ENCODE peak calls at places on chromosomes 1 and 21, in ten cellular contexts. One of them, this sample, is unnamed.

GRCh38 chr1:12469990-12470389 is 148.0 kb downstream of the DHRS3 start:
- DNase-seq in GM12878: no peak
- DNase-seq in ovary: no peak
- DNase-seq in esophagus squamous epithelium: no peak
- DNase-seq in adrenal gland: no peak
- DNase-seq in A549: no peak
- DNase-seq in GM12892: no peak
- DNase-seq in sigmoid colon: no peak
- DNase-seq in heart left ventricle: no peak
- DNase-seq in stomach: no peak
- DNase-seq in this sample: no peak

GRCh38 chr21:46221664-46222435 is 6.7 kb downstream of the LSS start:
- DNase-seq in esophagus squamous epithelium: no peak
- DNase-seq in adrenal gland: peak
- DNase-seq in sigmoid colon: peak
- DNase-seq in A549: no peak
- DNase-seq in heart left ventricle: no peak
- DNase-seq in GM12892: no peak
- DNase-seq in ovary: no peak
- DNase-seq in stomach: no peak
- DNase-seq in GM12878: no peak
- DNase-seq in this sample: no peak

GRCh38 chr1:21961337-21961736 is 15.5 kb upstream of the CELA3B start:
- DNase-seq in stomach: no peak
- DNase-seq in GM12878: no peak
- DNase-seq in adrenal gland: no peak
- DNase-seq in esophagus squamous epithelium: no peak
- DNase-seq in sigmoid colon: peak
- DNase-seq in heart left ventricle: no peak
- DNase-seq in GM12892: no peak
- DNase-seq in A549: no peak
- DNase-seq in ovary: no peak
- DNase-seq in this sample: no peak

GRCh38 chr1:3482590-3482899 is 28.1 kb downstream of the ARHGEF16 start:
- DNase-seq in A549: peak
- DNase-seq in GM12878: no peak
- DNase-seq in sigmoid colon: no peak
- DNase-seq in ovary: no peak
- DNase-seq in esophagus squamous epithelium: no peak
- DNase-seq in stomach: no peak
- DNase-seq in GM12892: peak
- DNase-seq in heart left ventricle: no peak
- DNase-seq in adrenal gland: no peak
- DNase-seq in this sample: no peak

GRCh38 chr1:59143824-59144223 is 153.1 kb upstream of the FGGY start:
- DNase-seq in GM12878: no peak
- DNase-seq in GM12892: no peak
- DNase-seq in stomach: no peak
- DNase-seq in sigmoid colon: no peak
- DNase-seq in ovary: no peak
- DNase-seq in adrenal gland: no peak
- DNase-seq in esophagus squamous epithelium: no peak
- DNase-seq in A549: no peak
- DNase-seq in heart left ventricle: no peak
- DNase-seq in this sample: no peak

GRCh38 chr21:31660134-31660565 is 657 bp downstream of the SOD1 start:
- DNase-seq in stomach: no peak
- DNase-seq in esophagus squamous epithelium: no peak
- DNase-seq in GM12892: peak
- DNase-seq in adrenal gland: peak
- DNase-seq in A549: peak
- DNase-seq in GM12878: no peak
- DNase-seq in heart left ventricle: peak
- DNase-seq in ovary: peak
- DNase-seq in sigmoid colon: no peak
- DNase-seq in this sample: peak

GRCh38 chr1:65965112-65965511 is 172.4 kb downstream of the PDE4B start:
- DNase-seq in ovary: no peak
- DNase-seq in adrenal gland: no peak
- DNase-seq in sigmoid colon: no peak
- DNase-seq in heart left ventricle: no peak
- DNase-seq in stomach: no peak
- DNase-seq in GM12878: no peak
- DNase-seq in A549: no peak
- DNase-seq in GM12892: no peak
- DNase-seq in esophagus squamous epithelium: no peak
- DNase-seq in this sample: no peak

GRCh38 chr1:6785721-6786505 is 659 bp downstream of the CAMTA1 start:
- DNase-seq in adrenal gland: no peak
- DNase-seq in GM12878: no peak
- DNase-seq in A549: peak
- DNase-seq in sigmoid colon: peak
- DNase-seq in esophagus squamous epithelium: no peak
- DNase-seq in heart left ventricle: peak
- DNase-seq in ovary: peak
- DNase-seq in GM12892: peak
- DNase-seq in stomach: peak
- DNase-seq in this sample: no peak

GRCh38 chr21:44299458-44300261 is at the start of gene PFKL:
- DNase-seq in A549: peak
- DNase-seq in GM12878: peak
- DNase-seq in heart left ventricle: peak
- DNase-seq in sigmoid colon: peak
- DNase-seq in stomach: peak
- DNase-seq in esophagus squamous epithelium: no peak
- DNase-seq in adrenal gland: peak
- DNase-seq in GM12892: peak
- DNase-seq in ovary: peak
- DNase-seq in this sample: peak
- TF ChIP-seq POLR2A in A549: peak
- TF ChIP-seq POLR2A in GM12878: peak
- TF ChIP-seq POLR2A in heart left ventricle: no peak
- TF ChIP-seq POLR2A in sigmoid colon: no peak
- TF ChIP-seq POLR2A in stomach: no peak
- TF ChIP-seq POLR2A in esophagus squamous epithelium: no peak
- TF ChIP-seq POLR2A in adrenal gland: peak
- TF ChIP-seq POLR2A in GM12892: peak
- TF ChIP-seq POLR2A in ovary: peak
- TF ChIP-seq POLR2A in this sample: peak

DNA sequence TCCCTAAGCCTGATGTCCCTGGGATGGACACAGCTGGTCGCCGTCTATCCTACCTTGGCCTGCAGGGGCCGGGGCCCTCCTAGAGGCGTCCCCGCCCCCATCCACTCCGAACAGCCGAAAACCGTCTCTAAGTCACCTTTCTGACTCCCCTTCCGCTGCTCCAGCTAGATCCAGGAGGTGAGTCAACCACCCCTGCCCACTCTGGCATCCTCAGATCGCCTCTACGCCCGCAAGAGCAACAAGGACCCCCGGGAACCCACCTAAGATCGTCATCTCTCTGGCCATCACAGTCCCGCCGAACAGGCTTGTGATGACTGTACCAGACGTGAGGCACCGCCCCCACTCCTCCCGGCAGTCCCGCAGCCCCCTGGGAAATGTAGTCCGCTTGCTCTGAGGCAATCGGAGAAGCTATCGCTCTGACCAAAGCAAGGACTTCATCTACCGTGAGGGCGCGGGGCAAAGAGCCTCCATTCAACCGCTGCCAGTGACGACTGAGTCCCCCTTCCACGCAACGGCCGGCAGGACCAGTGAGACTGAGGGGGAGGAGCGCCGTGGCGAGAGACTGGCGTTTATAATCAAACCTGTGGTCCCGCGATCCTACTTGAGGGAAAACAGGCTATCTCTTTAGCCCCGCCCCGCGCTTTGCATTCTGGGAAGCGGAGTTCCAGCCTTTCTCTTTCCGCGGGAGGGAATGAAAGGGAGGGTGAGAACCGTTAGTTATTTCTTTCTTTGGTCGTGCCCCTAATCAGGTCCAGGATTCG is at the start of gene HSPA13:
- DNase-seq in adrenal gland: peak
- DNase-seq in stomach: peak
- DNase-seq in GM12878: peak
- DNase-seq in esophagus squamous epithelium: peak
- DNase-seq in A549: peak
- DNase-seq in heart left ventricle: peak
- DNase-seq in sigmoid colon: peak
- DNase-seq in GM12892: peak
- DNase-seq in ovary: peak
- DNase-seq in this sample: peak
- TF ChIP-seq POLR2A in adrenal gland: peak
- TF ChIP-seq POLR2A in stomach: no peak
- TF ChIP-seq POLR2A in GM12878: peak
- TF ChIP-seq POLR2A in esophagus squamous epithelium: no peak
- TF ChIP-seq POLR2A in A549: peak
- TF ChIP-seq POLR2A in heart left ventricle: no peak
- TF ChIP-seq POLR2A in sigmoid colon: peak
- TF ChIP-seq POLR2A in GM12892: peak
- TF ChIP-seq POLR2A in ovary: peak
- TF ChIP-seq POLR2A in this sample: peak

GRCh38 chr1:40386311-40386778 is 12.8 kb downstream of the SMAP2 start:
- DNase-seq in adrenal gland: no peak
- DNase-seq in esophagus squamous epithelium: no peak
- DNase-seq in GM12878: no peak
- DNase-seq in sigmoid colon: no peak
- DNase-seq in stomach: no peak
- DNase-seq in A549: no peak
- DNase-seq in heart left ventricle: no peak
- DNase-seq in ovary: no peak
- DNase-seq in GM12892: no peak
- DNase-seq in this sample: no peak

GRCh38 chr1:40386796-40387195 is 13.3 kb downstream of the SMAP2 start:
- DNase-seq in ovary: no peak
- DNase-seq in esophagus squamous epithelium: no peak
- DNase-seq in stomach: no peak
- DNase-seq in GM12892: no peak
- DNase-seq in GM12878: no peak
- DNase-seq in A549: no peak
- DNase-seq in sigmoid colon: no peak
- DNase-seq in heart left ventricle: no peak
- DNase-seq in adrenal gland: no peak
- DNase-seq in this sample: no peak

GRCh38 chr1:40384887-40385286 is 11.4 kb downstream of the SMAP2 start:
- DNase-seq in A549: no peak
- DNase-seq in GM12892: no peak
- DNase-seq in GM12878: no peak
- DNase-seq in sigmoid colon: no peak
- DNase-seq in ovary: no peak
- DNase-seq in stomach: no peak
- DNase-seq in adrenal gland: no peak
- DNase-seq in esophagus squamous epithelium: no peak
- DNase-seq in heart left ventricle: no peak
- DNase-seq in this sample: no peak

GRCh38 chr1:40384413-40384762 is 10.9 kb downstream of the SMAP2 start:
- DNase-seq in GM12892: no peak
- DNase-seq in esophagus squamous epithelium: no peak
- DNase-seq in sigmoid colon: no peak
- DNase-seq in heart left ventricle: no peak
- DNase-seq in GM12878: no peak
- DNase-seq in A549: no peak
- DNase-seq in stomach: peak
- DNase-seq in ovary: no peak
- DNase-seq in adrenal gland: no peak
- DNase-seq in this sample: no peak

DNA sequence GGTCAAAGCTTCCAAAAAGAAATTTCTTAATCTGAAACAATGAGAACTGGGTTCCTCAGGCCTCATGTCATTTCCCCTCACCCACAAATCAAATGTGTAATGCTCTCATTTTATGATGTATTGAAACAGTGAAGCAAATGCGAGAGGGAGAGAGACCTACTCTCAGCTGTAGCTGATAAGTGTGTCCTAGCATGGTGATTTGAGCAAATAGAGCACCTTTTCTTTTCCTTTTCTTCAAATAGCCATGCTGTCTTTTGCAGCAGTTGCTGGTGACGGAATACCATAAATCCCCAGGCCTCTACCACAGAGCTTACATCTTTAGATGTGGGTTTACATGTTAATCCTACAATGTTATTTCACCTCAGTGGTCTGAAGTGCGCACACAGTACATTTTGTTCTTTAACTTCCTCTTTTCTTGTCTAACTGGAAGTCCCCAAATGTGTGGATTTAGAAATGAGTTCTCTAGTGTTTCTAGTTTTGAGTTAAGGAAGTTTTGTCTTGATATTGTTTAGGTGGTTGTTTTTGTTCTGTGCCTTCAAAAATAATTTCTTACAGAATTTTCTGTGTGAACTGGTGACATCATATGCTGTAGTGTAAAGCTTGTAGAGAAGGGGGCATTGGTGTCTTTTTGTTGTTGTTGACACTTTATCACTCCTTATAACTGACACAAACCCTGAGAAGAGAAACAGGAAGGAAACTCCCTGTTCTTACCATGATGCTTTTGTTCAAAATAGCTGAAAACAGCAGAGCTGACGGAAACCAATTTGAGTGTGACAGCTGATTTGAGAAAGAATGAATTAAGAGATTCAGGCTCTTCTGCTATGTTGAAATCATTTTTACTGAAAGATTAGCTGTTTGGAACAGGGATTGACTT is 12.1 kb downstream of the SMAP2 start:
- DNase-seq in adrenal gland: no peak
- DNase-seq in GM12878: peak
- DNase-seq in stomach: no peak
- DNase-seq in sigmoid colon: no peak
- DNase-seq in ovary: no peak
- DNase-seq in heart left ventricle: no peak
- DNase-seq in GM12892: no peak
- DNase-seq in A549: no peak
- DNase-seq in esophagus squamous epithelium: no peak
- DNase-seq in this sample: no peak
- TF ChIP-seq POLR2A in adrenal gland: no peak
- TF ChIP-seq POLR2A in GM12878: no peak
- TF ChIP-seq POLR2A in stomach: no peak
- TF ChIP-seq POLR2A in sigmoid colon: no peak
- TF ChIP-seq POLR2A in ovary: no peak
- TF ChIP-seq POLR2A in heart left ventricle: no peak
- TF ChIP-seq POLR2A in GM12892: no peak
- TF ChIP-seq POLR2A in A549: no peak
- TF ChIP-seq POLR2A in esophagus squamous epithelium: no peak
- TF ChIP-seq POLR2A in this sample: no peak

DNA sequence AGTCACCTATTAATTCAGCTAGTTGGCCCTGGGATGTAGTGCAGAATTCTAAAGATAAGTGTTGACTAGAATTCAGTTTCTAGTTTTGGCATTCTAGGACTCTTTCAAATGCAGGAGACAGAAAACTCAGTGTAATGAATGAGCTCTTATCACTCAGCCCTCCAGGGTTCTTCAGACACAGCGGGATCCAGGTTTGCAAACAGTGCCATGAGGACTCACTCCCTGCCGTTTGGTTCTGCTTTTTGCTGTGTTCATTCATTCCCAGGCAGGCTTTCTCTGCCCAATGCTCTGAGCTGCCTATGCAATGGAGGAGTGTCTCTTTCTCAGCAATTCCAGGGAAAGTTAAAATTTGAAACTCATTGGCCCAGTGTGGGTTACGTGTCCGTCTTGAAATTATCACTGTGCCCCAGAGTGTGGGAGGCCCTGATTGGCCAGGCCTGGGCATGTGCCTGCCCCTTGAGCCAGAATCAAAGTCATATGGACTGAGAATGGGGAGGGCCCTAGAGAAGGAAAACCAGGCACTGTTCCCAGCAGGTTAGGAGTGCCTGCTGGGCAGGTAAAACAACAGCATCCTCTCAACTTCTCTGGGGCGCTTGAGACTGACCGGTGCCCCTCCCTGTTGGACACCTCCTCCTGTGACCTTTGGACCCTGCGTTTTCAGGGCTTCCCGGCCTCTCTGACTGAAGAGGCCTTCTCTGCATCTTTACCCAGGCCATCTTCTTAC is 43.4 kb downstream of the TMEM51 start:
- DNase-seq in sigmoid colon: no peak
- DNase-seq in adrenal gland: no peak
- DNase-seq in esophagus squamous epithelium: no peak
- DNase-seq in A549: no peak
- DNase-seq in ovary: no peak
- DNase-seq in GM12892: no peak
- DNase-seq in stomach: peak
- DNase-seq in heart left ventricle: no peak
- DNase-seq in GM12878: no peak
- DNase-seq in this sample: no peak
- TF ChIP-seq POLR2A in sigmoid colon: no peak
- TF ChIP-seq POLR2A in adrenal gland: no peak
- TF ChIP-seq POLR2A in esophagus squamous epithelium: no peak
- TF ChIP-seq POLR2A in A549: no peak
- TF ChIP-seq POLR2A in ovary: no peak
- TF ChIP-seq POLR2A in GM12892: no peak
- TF ChIP-seq POLR2A in stomach: no peak
- TF ChIP-seq POLR2A in heart left ventricle: no peak
- TF ChIP-seq POLR2A in GM12878: no peak
- TF ChIP-seq POLR2A in this sample: no peak

This sample was measured in H54.